ENCODE peak calls at places on chromosome 21, in six cellular contexts. One of them, this sample, is unnamed.

GRCh38 chr21:25186278-25186677 is 421.0 kb downstream of the MRPL39 start:
- DNase-seq in lower leg skin: no peak
- DNase-seq in heart left ventricle: no peak
- DNase-seq in spleen: no peak
- DNase-seq in RWPE1: no peak
- DNase-seq in CD8-positive, alpha-beta T cell: no peak
- DNase-seq in this sample: no peak

GRCh38 chr21:43692949-43693348 is 26.0 kb upstream of the PDXK start:
- DNase-seq in heart left ventricle: no peak
- DNase-seq in RWPE1: no peak
- DNase-seq in CD8-positive, alpha-beta T cell: no peak
- DNase-seq in lower leg skin: no peak
- DNase-seq in spleen: peak
- DNase-seq in this sample: no peak

GRCh38 chr21:41410361-41410760 is 15.7 kb upstream of the MX1 start:
- DNase-seq in spleen: no peak
- DNase-seq in lower leg skin: peak
- DNase-seq in heart left ventricle: no peak
- DNase-seq in CD8-positive, alpha-beta T cell: no peak
- DNase-seq in RWPE1: no peak
- DNase-seq in this sample: no peak

GRCh38 chr21:39688010-39688409 is 57.0 kb upstream of the IGSF5 start:
- DNase-seq in CD8-positive, alpha-beta T cell: no peak
- DNase-seq in heart left ventricle: no peak
- DNase-seq in RWPE1: no peak
- DNase-seq in lower leg skin: no peak
- DNase-seq in spleen: no peak
- DNase-seq in this sample: no peak

GRCh38 chr21:44000360-44000759 is 11.7 kb upstream of the TRAPPC10 start:
- DNase-seq in CD8-positive, alpha-beta T cell: no peak
- DNase-seq in heart left ventricle: no peak
- DNase-seq in RWPE1: no peak
- DNase-seq in lower leg skin: no peak
- DNase-seq in spleen: no peak
- DNase-seq in this sample: no peak

GRCh38 chr21:14554948-14555347 is 8.8 kb upstream of the SAMSN1 start:
- DNase-seq in RWPE1: no peak
- DNase-seq in lower leg skin: no peak
- DNase-seq in heart left ventricle: no peak
- DNase-seq in spleen: no peak
- DNase-seq in CD8-positive, alpha-beta T cell: no peak
- DNase-seq in this sample: no peak

GRCh38 chr21:37074195-37074510 is 1.1 kb downstream of the TTC3 start:
- DNase-seq in RWPE1: peak
- DNase-seq in lower leg skin: no peak
- DNase-seq in CD8-positive, alpha-beta T cell: no peak
- DNase-seq in heart left ventricle: no peak
- DNase-seq in spleen: no peak
- DNase-seq in this sample: peak

GRCh38 chr21:17738171-17738953 is 80.8 kb downstream of the C21orf91 start:
- DNase-seq in lower leg skin: no peak
- DNase-seq in CD8-positive, alpha-beta T cell: no peak
- DNase-seq in spleen: no peak
- DNase-seq in RWPE1: no peak
- DNase-seq in heart left ventricle: no peak
- DNase-seq in this sample: no peak

GRCh38 chr21:17818158-17819113 is 720 bp downstream of the C21orf91 start:
- DNase-seq in CD8-positive, alpha-beta T cell: peak
- DNase-seq in lower leg skin: peak
- DNase-seq in RWPE1: peak
- DNase-seq in heart left ventricle: peak
- DNase-seq in spleen: peak
- DNase-seq in this sample: peak

GRCh38 chr21:40685121-40685630 is 161.8 kb downstream of the DSCAM start:
- DNase-seq in RWPE1: no peak
- DNase-seq in spleen: no peak
- DNase-seq in CD8-positive, alpha-beta T cell: no peak
- DNase-seq in lower leg skin: no peak
- DNase-seq in heart left ventricle: peak
- DNase-seq in this sample: no peak

GRCh38 chr21:34636961-34637360 is 22.0 kb upstream of the RCAN1 start:
- DNase-seq in CD8-positive, alpha-beta T cell: no peak
- DNase-seq in heart left ventricle: no peak
- DNase-seq in lower leg skin: peak
- DNase-seq in spleen: no peak
- DNase-seq in RWPE1: no peak
- DNase-seq in this sample: no peak

GRCh38 chr21:43845386-43845785 is 19.6 kb upstream of the AGPAT3 start:
- DNase-seq in CD8-positive, alpha-beta T cell: no peak
- DNase-seq in RWPE1: no peak
- DNase-seq in lower leg skin: no peak
- DNase-seq in heart left ventricle: no peak
- DNase-seq in spleen: no peak
- DNase-seq in this sample: no peak

GRCh38 chr21:20790113-20790512 is 208.1 kb upstream of the NCAM2 start:
- DNase-seq in spleen: no peak
- DNase-seq in lower leg skin: no peak
- DNase-seq in RWPE1: no peak
- DNase-seq in CD8-positive, alpha-beta T cell: no peak
- DNase-seq in heart left ventricle: no peak
- DNase-seq in this sample: no peak

GRCh38 chr21:19198801-19199200 is 795.2 kb upstream of the TMPRSS15 start:
- DNase-seq in heart left ventricle: no peak
- DNase-seq in lower leg skin: no peak
- DNase-seq in RWPE1: peak
- DNase-seq in spleen: no peak
- DNase-seq in CD8-positive, alpha-beta T cell: no peak
- DNase-seq in this sample: no peak

GRCh38 chr21:42974832-42975820 is 764 bp downstream of the PKNOX1 start:
- DNase-seq in CD8-positive, alpha-beta T cell: peak
- DNase-seq in lower leg skin: peak
- DNase-seq in spleen: peak
- DNase-seq in heart left ventricle: peak
- DNase-seq in RWPE1: peak
- DNase-seq in this sample: peak

DNA sequence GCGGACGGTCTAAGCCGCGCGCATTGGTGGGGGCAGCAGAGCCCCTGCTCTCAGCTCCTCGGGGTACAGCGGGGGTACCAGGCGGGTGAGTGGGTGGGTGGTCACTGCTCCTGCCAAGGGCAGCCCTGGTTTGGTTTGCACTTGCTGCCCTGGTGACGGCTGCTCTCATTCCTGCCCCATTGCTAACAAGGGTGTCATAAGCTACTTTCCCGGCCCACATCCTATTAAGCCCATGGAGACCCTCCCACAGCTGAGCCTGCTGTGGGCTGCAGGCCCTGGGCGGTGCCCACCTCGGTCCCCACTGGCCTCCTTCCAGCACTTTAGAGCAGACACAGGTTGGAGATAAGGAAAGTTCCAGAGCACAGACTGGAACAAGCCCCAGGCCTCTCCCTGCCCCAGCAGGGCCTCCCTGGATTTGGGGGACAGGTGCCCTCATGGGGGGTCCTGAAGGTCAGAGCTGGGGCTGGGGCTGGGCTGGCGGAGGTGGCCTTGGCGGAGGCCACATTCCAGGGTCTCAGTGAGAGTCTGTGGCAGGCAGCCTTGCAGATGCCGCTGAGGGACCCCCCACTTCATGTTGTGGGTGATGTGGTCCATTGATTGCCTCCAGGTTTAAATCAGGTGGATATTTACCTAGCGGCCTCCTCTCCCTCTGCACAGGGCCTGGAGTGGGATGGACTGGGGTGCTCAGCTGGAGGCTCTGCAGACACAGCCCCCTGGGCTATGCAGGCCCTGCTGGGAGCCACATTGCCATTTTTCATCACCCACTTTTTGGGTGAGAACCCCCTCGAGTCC is 27.0 kb downstream of the COL18A1 start:
- DNase-seq in CD8-positive, alpha-beta T cell: no peak
- DNase-seq in heart left ventricle: no peak
- DNase-seq in lower leg skin: no peak
- DNase-seq in RWPE1: no peak
- DNase-seq in spleen: no peak
- DNase-seq in this sample: no peak
- TF ChIP-seq CTCF in CD8-positive, alpha-beta T cell: no peak
- TF ChIP-seq CTCF in heart left ventricle: no peak
- TF ChIP-seq CTCF in lower leg skin: no peak
- TF ChIP-seq CTCF in RWPE1: no peak
- TF ChIP-seq CTCF in spleen: no peak
- TF ChIP-seq CTCF in this sample: no peak

GRCh38 chr21:38621132-38621531 is 122.9 kb upstream of the ERG start:
- DNase-seq in heart left ventricle: no peak
- DNase-seq in lower leg skin: no peak
- DNase-seq in CD8-positive, alpha-beta T cell: no peak
- DNase-seq in RWPE1: no peak
- DNase-seq in spleen: no peak
- DNase-seq in this sample: no peak
- TF ChIP-seq CTCF in heart left ventricle: no peak
- TF ChIP-seq CTCF in lower leg skin: no peak
- TF ChIP-seq CTCF in CD8-positive, alpha-beta T cell: no peak
- TF ChIP-seq CTCF in RWPE1: no peak
- TF ChIP-seq CTCF in spleen: no peak
- TF ChIP-seq CTCF in this sample: no peak

DNA sequence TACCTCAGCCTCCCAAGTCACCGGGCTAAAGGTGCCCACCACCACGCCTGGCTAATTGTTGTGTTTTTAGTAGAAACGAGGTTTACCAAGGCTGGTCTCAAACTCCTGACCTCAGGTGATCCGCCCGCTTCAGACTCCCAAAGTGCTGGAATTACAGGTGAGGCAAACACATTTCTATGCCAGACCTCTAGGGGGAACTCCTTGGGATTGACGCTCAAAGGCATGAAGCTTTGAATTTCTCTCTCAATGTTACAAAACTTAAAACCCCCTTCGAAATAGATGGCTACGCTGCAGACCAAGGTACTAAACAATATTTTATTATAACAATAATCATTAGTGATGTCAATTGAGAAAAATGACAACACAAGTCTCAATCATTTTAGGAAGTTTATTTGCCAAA is 330.0 kb downstream of the SETD4 start:
- DNase-seq in RWPE1: no peak
- DNase-seq in CD8-positive, alpha-beta T cell: no peak
- DNase-seq in lower leg skin: no peak
- DNase-seq in heart left ventricle: no peak
- DNase-seq in spleen: no peak
- DNase-seq in this sample: no peak
- TF ChIP-seq CTCF in RWPE1: no peak
- TF ChIP-seq CTCF in CD8-positive, alpha-beta T cell: no peak
- TF ChIP-seq CTCF in lower leg skin: no peak
- TF ChIP-seq CTCF in heart left ventricle: no peak
- TF ChIP-seq CTCF in spleen: no peak
- TF ChIP-seq CTCF in this sample: peak

GRCh38 chr21:16454371-16454770 is 724.6 kb downstream of the USP25 start:
- DNase-seq in RWPE1: no peak
- DNase-seq in lower leg skin: no peak
- DNase-seq in spleen: no peak
- DNase-seq in heart left ventricle: no peak
- DNase-seq in CD8-positive, alpha-beta T cell: no peak
- DNase-seq in this sample: no peak
- TF ChIP-seq CTCF in RWPE1: peak
- TF ChIP-seq CTCF in lower leg skin: no peak
- TF ChIP-seq CTCF in spleen: no peak
- TF ChIP-seq CTCF in heart left ventricle: peak
- TF ChIP-seq CTCF in CD8-positive, alpha-beta T cell: no peak
- TF ChIP-seq CTCF in this sample: no peak

GRCh38 chr21:29092102-29092959 is 18.9 kb upstream of the CCT8 start:
- DNase-seq in RWPE1: no peak
- DNase-seq in spleen: no peak
- DNase-seq in heart left ventricle: no peak
- DNase-seq in CD8-positive, alpha-beta T cell: no peak
- DNase-seq in lower leg skin: no peak
- DNase-seq in this sample: no peak
- TF ChIP-seq CTCF in RWPE1: no peak
- TF ChIP-seq CTCF in spleen: no peak
- TF ChIP-seq CTCF in heart left ventricle: no peak
- TF ChIP-seq CTCF in CD8-positive, alpha-beta T cell: no peak
- TF ChIP-seq CTCF in lower leg skin: no peak
- TF ChIP-seq CTCF in this sample: no peak

DNA sequence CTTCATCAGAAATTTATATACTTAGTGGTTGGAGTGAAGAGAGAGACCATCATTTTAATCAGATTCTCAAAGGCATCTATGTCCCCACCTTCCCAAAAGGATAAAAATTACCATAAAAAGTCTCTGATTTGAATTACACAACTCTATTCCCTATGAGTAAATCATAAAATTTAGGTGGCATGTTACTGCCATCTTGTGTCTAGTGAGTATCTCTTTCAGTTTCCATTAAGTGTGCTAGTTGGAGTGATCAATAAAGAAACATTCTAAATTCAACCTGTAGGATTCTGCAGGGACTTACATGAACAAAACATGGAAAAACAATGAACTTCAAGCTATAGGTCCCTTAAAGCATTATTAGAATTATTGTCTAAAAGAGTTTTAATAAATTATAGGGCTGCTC is 655.4 kb downstream of the LTN1 start:
- DNase-seq in spleen: no peak
- DNase-seq in RWPE1: peak
- DNase-seq in lower leg skin: no peak
- DNase-seq in CD8-positive, alpha-beta T cell: no peak
- DNase-seq in heart left ventricle: no peak
- DNase-seq in this sample: no peak
- TF ChIP-seq CTCF in spleen: no peak
- TF ChIP-seq CTCF in RWPE1: peak
- TF ChIP-seq CTCF in lower leg skin: no peak
- TF ChIP-seq CTCF in CD8-positive, alpha-beta T cell: no peak
- TF ChIP-seq CTCF in heart left ventricle: peak
- TF ChIP-seq CTCF in this sample: peak

GRCh38 chr21:28592205-28592845 is 400.4 kb downstream of the LTN1 start:
- DNase-seq in lower leg skin: no peak
- DNase-seq in heart left ventricle: no peak
- DNase-seq in RWPE1: no peak
- DNase-seq in spleen: no peak
- DNase-seq in CD8-positive, alpha-beta T cell: no peak
- DNase-seq in this sample: no peak

GRCh38 chr21:28588997-28589396 is 403.7 kb downstream of the LTN1 start:
- DNase-seq in heart left ventricle: no peak
- DNase-seq in CD8-positive, alpha-beta T cell: no peak
- DNase-seq in spleen: no peak
- DNase-seq in lower leg skin: no peak
- DNase-seq in RWPE1: no peak
- DNase-seq in this sample: no peak

GRCh38 chr21:28587748-28588147 is 404.9 kb downstream of the LTN1 start:
- DNase-seq in RWPE1: peak
- DNase-seq in spleen: no peak
- DNase-seq in heart left ventricle: no peak
- DNase-seq in lower leg skin: no peak
- DNase-seq in CD8-positive, alpha-beta T cell: no peak
- DNase-seq in this sample: no peak

GRCh38 chr21:28590026-28590425 is 402.7 kb downstream of the LTN1 start:
- DNase-seq in CD8-positive, alpha-beta T cell: no peak
- DNase-seq in spleen: no peak
- DNase-seq in RWPE1: no peak
- DNase-seq in heart left ventricle: no peak
- DNase-seq in lower leg skin: no peak
- DNase-seq in this sample: no peak

GRCh38 chr21:28590722-28591121 is 402.0 kb downstream of the LTN1 start:
- DNase-seq in lower leg skin: no peak
- DNase-seq in RWPE1: no peak
- DNase-seq in spleen: no peak
- DNase-seq in heart left ventricle: no peak
- DNase-seq in CD8-positive, alpha-beta T cell: no peak
- DNase-seq in this sample: no peak
- TF ChIP-seq CTCF in lower leg skin: no peak
- TF ChIP-seq CTCF in RWPE1: no peak
- TF ChIP-seq CTCF in spleen: no peak
- TF ChIP-seq CTCF in heart left ventricle: no peak
- TF ChIP-seq CTCF in CD8-positive, alpha-beta T cell: no peak
- TF ChIP-seq CTCF in this sample: no peak

This sample was measured in progenitor cell of endocrine pancreas.